ENCODE peak calls at places on chromosome 12, in six cellular contexts. Z, L, C, P, V and W are unnamed samples.

GRCh38 chr12:119990382-119990874 is 1.4 kb downstream of the BICDL1 start:
- DNase-seq in Z (no peak), L (no peak), C (no peak), P (no peak), V (peak; percentile 20), W (no peak)

GRCh38 chr12:81229718-81230117 is 151.8 kb downstream of the ACSS3 start:
- DNase-seq in Z (no peak), L (no peak), C (no peak), P (no peak), V (no peak), W (no peak)

GRCh38 chr12:5567021-5567744 is 135.3 kb downstream of the NTF3 start:
- DNase-seq in Z (no peak), L (no peak), C (peak; percentile 69), P (no peak), V (no peak), W (no peak)

GRCh38 chr12:126668961-126669360 is 1598.0 kb upstream of the TMEM132C start:
- DNase-seq in Z (no peak), L (no peak), C (no peak), P (no peak), V (no peak), W (no peak)

GRCh38 chr12:105317942-105318614 is 12.4 kb upstream of the C12orf75 start:
- DNase-seq in Z (no peak), L (no peak), C (no peak), P (no peak), V (no peak), W (no peak)

GRCh38 chr12:19457561-19457960 is 18.3 kb downstream of the AEBP2 start:
- DNase-seq in Z (no peak), L (no peak), C (no peak), P (no peak), V (no peak), W (no peak)

GRCh38 chr12:131007031-131007793 is 53.5 kb downstream of the ADGRD1 start:
- DNase-seq in Z (no peak), L (no peak), C (peak; percentile 71), P (no peak), V (no peak), W (no peak)

GRCh38 chr12:104446646-104447415 is 9.9 kb upstream of the CHST11 start:
- DNase-seq in Z (no peak), L (no peak), C (no peak), P (no peak), V (no peak), W (no peak)

GRCh38 chr12:47080725-47081502 is 1.2 kb upstream of the AMIGO2 start:
- DNase-seq in Z (peak; percentile 49), L (peak; percentile 84), C (peak; percentile 65), P (peak; percentile 42), V (peak; percentile 76), W (peak; percentile 94)

GRCh38 chr12:16228067-16228466 is 49.4 kb downstream of the SLC15A5 start:
- DNase-seq in Z (no peak), L (no peak), C (no peak), P (no peak), V (no peak), W (no peak)

GRCh38 chr12:120841525-120841924 is 62.6 kb downstream of the SPPL3 start:
- DNase-seq in Z (no peak), L (no peak), C (no peak), P (no peak), V (no peak), W (no peak)

GRCh38 chr12:130158775-130159100 is 3.5 kb upstream of the FZD10 start:
- DNase-seq in Z (no peak), L (no peak), C (no peak), P (no peak), V (no peak), W (no peak)

GRCh38 chr12:68040450-68041075 is 51.3 kb downstream of the IFNG-AS1 start:
- DNase-seq in Z (peak; percentile 33), L (peak; percentile 61), C (peak; percentile 28), P (peak; percentile 46), V (peak; percentile 76), W (no peak)

GRCh38 chr12:5123921-5124320 is 80.2 kb downstream of the KCNA5 start:
- DNase-seq in Z (no peak), L (no peak), C (no peak), P (no peak), V (no peak), W (no peak)

GRCh38 chr12:75720807-75721206 is 209.4 kb upstream of the KRR1 start:
- DNase-seq in Z (peak; percentile 66), L (no peak), C (no peak), P (no peak), V (no peak), W (no peak)

DNA sequence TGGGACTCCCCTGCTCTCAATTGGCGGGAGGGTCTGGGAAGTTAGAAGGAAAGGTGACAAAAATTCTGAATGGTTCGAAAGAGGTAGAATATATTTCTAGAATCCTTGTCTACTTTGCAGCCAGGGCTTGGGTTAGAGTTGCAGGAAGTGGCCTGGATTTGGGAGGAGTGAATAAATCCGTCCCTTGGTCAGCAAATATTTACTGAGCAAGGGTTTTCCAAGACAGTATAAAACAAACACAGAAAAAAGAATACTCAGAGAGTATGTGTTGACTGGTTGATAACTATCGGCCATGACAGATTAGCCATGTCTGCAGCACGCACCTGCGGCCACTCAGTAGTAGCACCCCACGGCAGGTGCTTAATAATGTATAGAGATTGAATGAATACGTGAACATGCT is 3.5 kb downstream of the LAG3 start:
- DNase-seq in Z (no peak), L (no peak), C (no peak), P (no peak), V (no peak), W (no peak)
- H3K4me1 ChIP-seq in Z (no peaks in the 10 kb centered on the region), L (no peaks in the 10 kb centered on the region), C (peaks cover 30% of the 10 kb centered on the region), P (peaks cover 39% of the 10 kb centered on the region), V (peaks cover 61% of the 10 kb centered on the region), W (peaks cover 11% of the 10 kb centered on the region)

GRCh38 chr12:53966070-53966384 is 6.9 kb upstream of the HOXC11 start:
- DNase-seq in Z (no peak), L (no peak), C (no peak), P (no peak), V (no peak), W (no peak)

GRCh38 chr12:53966385-53967133 is 6.4 kb upstream of the HOXC11 start:
- DNase-seq in Z (no peak), L (no peak), C (no peak), P (no peak), V (no peak), W (no peak)

GRCh38 chr12:53964315-53964713 is 8.6 kb upstream of the HOXC11 start:
- DNase-seq in Z (no peak), L (no peak), C (no peak), P (no peak), V (no peak), W (no peak)

GRCh38 chr12:53963434-53964314 is 9.0 kb downstream of the HOXC12 start:
- DNase-seq in Z (no peak), L (no peak), C (no peak), P (no peak), V (no peak), W (no peak)

DNA sequence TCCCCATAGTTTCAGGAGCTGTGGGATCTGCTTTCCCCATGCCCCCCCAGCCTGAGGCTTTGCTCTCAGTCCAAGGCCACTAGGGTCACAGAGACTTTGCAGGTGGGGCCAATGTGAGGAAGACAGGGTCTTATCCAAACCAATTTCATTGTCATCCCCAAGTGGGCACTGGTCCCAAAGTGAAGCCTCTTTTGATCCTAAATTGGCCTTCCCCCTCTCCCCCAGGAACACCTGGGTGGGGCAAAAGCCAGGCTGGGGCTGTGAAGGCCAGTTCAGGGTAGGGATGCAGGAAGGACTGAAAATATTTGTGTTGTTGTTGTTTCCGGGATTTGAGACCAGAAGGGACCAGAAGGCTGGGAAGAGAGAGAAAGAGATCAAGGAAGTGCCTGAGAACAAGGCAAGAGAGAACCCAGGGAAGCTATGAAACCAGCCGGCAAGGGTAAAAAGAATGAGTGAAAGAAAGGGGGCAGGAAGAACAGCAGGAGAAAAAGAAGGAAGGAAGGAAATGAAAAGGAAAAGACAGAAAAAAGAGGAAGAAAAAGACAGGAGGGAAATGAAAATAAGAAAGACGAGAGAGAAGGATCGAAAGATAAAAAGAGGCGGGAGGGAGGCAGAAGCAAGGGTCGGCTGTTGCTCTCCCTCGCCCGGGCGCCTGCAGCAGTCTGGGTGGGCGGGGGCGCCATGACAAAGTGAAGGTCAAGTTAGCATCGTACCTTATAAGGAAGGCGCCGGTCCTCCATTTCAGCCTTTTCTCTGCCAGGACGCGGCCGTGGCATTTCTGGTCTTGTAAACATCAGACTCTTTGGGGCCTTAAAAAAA is 7.5 kb upstream of the HOXC11 start:
- DNase-seq in Z (no peak), L (no peak), C (no peak), P (no peak), V (no peak), W (no peak)
- H3K4me3 ChIP-seq in Z (no peak overlapping the region), L (no peak overlapping the region), C (no peak overlapping the region), P (no peak overlapping the region), V (no peak overlapping the region), W (no peak overlapping the region)

GRCh38 chr12:103272949-103273348 is 222.8 kb downstream of the C12orf42 start:
- DNase-seq in Z (no peak), L (no peak), C (no peak), P (no peak), V (no peak), W (no peak)
- H3K27ac ChIP-seq in Z (no peak overlapping the region), L (no peak overlapping the region), C (no peak overlapping the region), P (no peak overlapping the region), V (no peak overlapping the region), W (no peak overlapping the region)

DNA sequence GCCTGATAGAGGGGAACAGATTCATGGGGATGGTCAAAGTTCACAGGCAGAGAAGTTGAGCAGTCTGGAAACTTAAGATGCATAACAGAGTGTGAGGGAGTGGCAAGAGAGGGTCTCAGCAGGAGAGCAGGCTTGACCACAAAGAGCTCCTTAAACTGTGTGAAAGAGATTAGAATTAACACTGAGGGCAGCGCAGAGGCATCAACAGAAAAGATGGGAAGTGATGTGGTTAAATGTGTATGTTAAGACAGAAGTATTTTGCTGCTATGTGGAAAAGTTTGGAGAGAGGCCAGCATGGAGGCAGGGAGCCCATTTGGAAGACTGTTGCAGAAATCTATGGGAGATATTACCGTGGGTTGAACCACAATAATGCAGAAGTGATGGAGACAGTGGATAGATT is 122.7 kb upstream of the LMNTD1 start:
- DNase-seq in Z (no peak), L (no peak), C (no peak), P (no peak), V (no peak), W (no peak)
- H3K4me1 ChIP-seq in Z (no peaks in the 10 kb centered on the region), L (no peaks in the 10 kb centered on the region), C (no peaks in the 10 kb centered on the region), P (no peaks in the 10 kb centered on the region), V (no peaks in the 10 kb centered on the region), W (no peaks in the 10 kb centered on the region)